ENCODE peak calls at places on chromosomes 11 and 22, in eight cellular contexts. X, J, V, D, M, C, F and R are unnamed samples.

GRCh38 chr22:50313021-50313420 is 5.6 kb upstream of the PLXNB2 start:
- DNase-seq in X (no peak), J (no peak), V (no peak), D (no peak), M (peak; percentile 36), C (no peak), F (no peak), R (no peak)

GRCh38 chr11:59647245-59647965 is 21.4 kb downstream of the PATL1 start:
- DNase-seq in X (no peak), J (no peak), V (no peak), D (no peak), M (no peak), C (no peak), F (no peak), R (no peak)

GRCh38 chr11:80432051-80432450 is 991.2 kb upstream of the TENM4 start:
- DNase-seq in X (no peak), J (no peak), V (no peak), D (no peak), M (no peak), C (no peak), F (peak; percentile 65), R (no peak)

GRCh38 chr11:72583616-72584292 is 90.5 kb downstream of the PDE2A start:
- DNase-seq in X (no peak), J (no peak), V (no peak), D (no peak), M (peak; percentile 77), C (no peak), F (no peak), R (no peak)

GRCh38 chr11:8671651-8672062 is 10.8 kb downstream of the TRIM66 start:
- DNase-seq in X (no peak), J (peak; percentile 87), V (no peak), D (peak; percentile 76), M (no peak), C (peak; percentile 10), F (no peak), R (no peak)

GRCh38 chr11:112241486-112241885 is 15.3 kb downstream of the PTS start:
- DNase-seq in X (no peak), J (peak; percentile 85), V (no peak), D (peak; percentile 19), M (peak; percentile 77), C (no peak), F (no peak), R (no peak)

GRCh38 chr11:17578958-17579357 is 31.9 kb downstream of the OTOG start:
- DNase-seq in X (no peak), J (no peak), V (no peak), D (no peak), M (no peak), C (no peak), F (no peak), R (no peak)

GRCh38 chr11:30488304-30488998 is 97.7 kb downstream of the MPPED2 start:
- DNase-seq in X (peak; percentile 81), J (peak; percentile 81), V (no peak), D (peak; percentile 84), M (peak; percentile 31), C (no peak), F (peak; percentile 36), R (no peak)

DNA sequence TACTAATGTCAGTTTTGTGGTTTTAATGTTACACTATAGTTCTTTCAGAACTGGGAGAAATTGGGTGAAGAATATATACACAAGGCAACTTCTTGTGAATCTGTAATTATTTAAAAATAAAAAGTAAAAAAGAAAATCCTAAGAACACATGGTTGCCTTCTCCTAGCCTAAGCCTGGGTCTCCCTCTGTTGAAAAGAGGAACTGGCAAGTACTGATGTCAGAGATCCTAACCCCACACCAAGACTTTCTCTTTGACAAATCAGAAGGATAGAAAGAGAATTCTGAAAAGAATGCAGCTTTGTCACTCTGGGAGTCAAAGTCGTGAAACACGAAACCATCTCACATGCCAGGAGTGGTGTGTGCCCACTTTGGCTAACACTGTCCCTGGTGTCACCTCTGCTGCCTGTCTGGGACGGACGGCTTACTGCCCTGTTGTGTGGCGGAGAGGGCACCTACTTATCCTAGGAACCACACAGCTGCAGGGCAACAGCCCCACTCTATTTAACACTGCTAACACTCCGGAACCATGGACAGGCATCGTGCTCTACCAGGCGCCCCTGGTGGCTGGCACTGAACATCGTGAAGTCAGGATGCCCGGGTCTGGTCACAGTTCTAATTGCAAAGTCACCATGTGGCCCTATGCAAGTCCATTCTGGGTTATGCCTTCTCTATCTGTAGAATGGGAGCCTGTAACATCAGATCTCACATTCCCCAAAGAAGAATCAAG is 108.8 kb upstream of the CD82 start:
- DNase-seq in X (no peak), J (no peak), V (no peak), D (no peak), M (no peak), C (no peak), F (no peak), R (no peak)
- TF ChIP-seq CTCF in X (no peak), J (peak; percentile 16), V (no peak), D (no peak), M (peak; percentile 40), C (no peak), F (peak; percentile 40), R (peak; percentile 8)

DNA sequence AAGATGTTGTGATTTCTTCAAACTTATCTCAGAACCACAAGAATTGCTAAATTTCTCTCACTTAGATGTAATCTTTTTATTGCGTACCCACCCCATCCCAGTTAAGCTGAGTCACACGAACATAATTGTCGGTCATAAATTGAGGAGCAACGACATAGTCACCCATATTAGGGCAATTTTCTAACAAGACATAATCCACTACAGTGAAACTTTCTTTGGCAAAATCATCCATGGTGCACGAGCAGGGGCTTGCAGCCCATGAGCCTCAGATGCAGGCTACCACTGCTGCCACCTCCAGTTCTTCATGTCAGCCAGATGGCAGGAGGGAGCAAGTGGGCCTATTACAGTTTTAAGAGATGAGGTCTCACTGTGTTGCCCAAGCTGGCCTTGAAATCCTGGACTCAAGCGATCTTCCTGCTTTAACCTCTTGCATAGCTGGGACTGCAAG is 70.3 kb upstream of the GRK2 start:
- DNase-seq in X (peak; percentile 24), J (peak; percentile 23), V (no peak), D (no peak), M (no peak), C (no peak), F (no peak), R (no peak)
- H3K4me3 ChIP-seq in X (no peak overlapping the region), J (no peak overlapping the region), V (no peak overlapping the region), D (no peak overlapping the region), M (no peak overlapping the region), C (no peak overlapping the region), F (no peak overlapping the region), R (no peak overlapping the region)

GRCh38 chr11:67410984-67411784 is 4.3 kb upstream of the CARNS1 start:
- DNase-seq in X (no peak), J (no peak), V (no peak), D (no peak), M (no peak), C (no peak), F (no peak), R (no peak)
- H3K27ac ChIP-seq in X (no peak overlapping the region), J (no peak overlapping the region), V (no peak overlapping the region), D (no peak overlapping the region), M (no peak overlapping the region), C (peak overlapping the region; percentile 98), F (no peak overlapping the region), R (no peak overlapping the region)

GRCh38 chr11:110952150-110952549 is 239.9 kb upstream of the ARHGAP20 start:
- DNase-seq in X (no peak), J (no peak), V (no peak), D (no peak), M (no peak), C (no peak), F (no peak), R (no peak)

GRCh38 chr11:110947100-110947499 is 234.9 kb upstream of the ARHGAP20 start:
- DNase-seq in X (no peak), J (no peak), V (no peak), D (no peak), M (no peak), C (no peak), F (no peak), R (no peak)

GRCh38 chr11:110951609-110952008 is 239.4 kb upstream of the ARHGAP20 start:
- DNase-seq in X (no peak), J (no peak), V (no peak), D (no peak), M (no peak), C (no peak), F (no peak), R (no peak)

GRCh38 chr11:110951041-110951440 is 238.8 kb upstream of the ARHGAP20 start:
- DNase-seq in X (no peak), J (no peak), V (no peak), D (no peak), M (no peak), C (no peak), F (no peak), R (no peak)

GRCh38 chr11:110948112-110948511 is 235.9 kb upstream of the ARHGAP20 start:
- DNase-seq in X (no peak), J (peak; percentile 49), V (no peak), D (no peak), M (no peak), C (no peak), F (no peak), R (no peak)
- TF ChIP-seq CTCF in X (no peak), J (no peak), V (no peak), D (no peak), M (no peak), C (no peak), F (no peak), R (no peak)

DNA sequence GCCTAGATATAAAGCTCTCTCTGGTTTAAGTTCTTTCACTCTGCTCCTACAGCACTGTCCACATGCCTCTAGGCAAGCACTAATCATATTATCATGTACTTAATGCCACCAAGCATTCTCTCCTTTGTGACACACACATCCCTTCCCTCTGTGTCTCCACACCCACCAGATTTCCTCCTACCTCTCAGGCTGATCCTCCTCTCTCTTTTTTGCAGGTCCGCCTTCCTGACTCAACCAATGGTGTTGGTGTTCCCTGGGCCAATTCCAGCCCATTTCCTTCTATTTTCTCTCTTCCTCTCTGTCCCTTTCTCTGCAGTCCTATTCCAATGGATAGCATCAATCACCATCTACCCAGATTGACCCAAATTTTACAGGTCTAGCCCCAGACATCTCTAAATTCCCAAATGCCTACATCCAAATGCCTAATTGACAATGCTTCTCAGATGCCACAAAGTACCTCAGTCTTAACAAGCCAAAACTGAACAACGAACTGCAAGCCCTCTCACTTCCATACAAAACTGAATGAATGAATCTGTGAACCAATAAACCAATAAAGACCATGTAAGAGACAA is 504 bp upstream of the ZNF215 start:
- DNase-seq in X (peak; percentile 32), J (peak; percentile 16), V (no peak), D (no peak), M (peak; percentile 27), C (peak; percentile 8), F (peak; percentile 26), R (no peak)
- H3K4me3 ChIP-seq in X (peak overlapping the region; percentile 63), J (peak overlapping the region; percentile 65), V (no peak overlapping the region), D (peak overlapping the region; percentile 39), M (peak overlapping the region; percentile 92), C (peak overlapping the region; percentile 78), F (no peak overlapping the region), R (peak overlapping the region; percentile 59)

DNA sequence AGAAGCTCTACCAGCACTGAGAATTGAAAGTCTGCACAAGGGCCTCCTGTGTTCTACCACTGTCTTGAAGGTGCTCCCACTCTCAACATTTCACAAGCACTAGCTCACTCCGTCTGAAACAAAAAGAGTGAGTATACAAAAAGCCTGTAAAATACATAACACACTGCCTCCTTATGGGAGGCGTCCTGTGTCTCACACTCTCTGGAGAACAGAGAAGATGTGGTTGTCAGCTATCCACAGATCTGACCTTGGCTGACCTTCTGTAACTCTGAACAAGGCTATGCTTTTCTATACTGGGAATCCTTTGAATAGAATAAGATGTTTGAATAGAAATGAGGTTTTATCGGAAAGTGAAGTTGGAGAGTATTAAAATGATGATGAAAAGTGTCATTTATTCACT is 171.3 kb upstream of the TMEM45B start:
- DNase-seq in X (no peak), J (no peak), V (no peak), D (no peak), M (no peak), C (no peak), F (no peak), R (no peak)
- H3K27ac ChIP-seq in X (no peak overlapping the region), J (no peak overlapping the region), V (no peak overlapping the region), D (no peak overlapping the region), M (no peak overlapping the region), C (no peak overlapping the region), F (no peak overlapping the region), R (peak overlapping the region; percentile 81)